ENCODE peak calls at places on chromosomes 16 and 17, in four cellular contexts. V, Q, W and B are unnamed samples.
A peak's percentile ranks its signal among the peaks of the same experiment; 100 is the strongest.

GRCh38 chr16:56866955-56867830 is 2.2 kb downstream of the SLC12A3 start:
- DNase-seq in V (peak; percentile 75), Q (peak; percentile 67), W (peak; percentile 19), B (peak; percentile 65)

GRCh38 chr17:55354941-55355340 is 66.7 kb downstream of the MMD start:
- DNase-seq in W (no peak), Q (no peak), V (no peak), B (no peak)

GRCh38 chr17:36936455-36936934 is 780 bp upstream of the LHX1 start:
- DNase-seq in Q (no peak), V (peak; percentile 90), W (no peak), B (no peak)

GRCh38 chr16:20409398-20410152 is at the start of gene ACSM5:
- DNase-seq in W (no peak), V (no peak), Q (no peak), B (no peak)

GRCh38 chr17:72097144-72097543 is 23.7 kb upstream of the SOX9 start:
- DNase-seq in V (no peak), W (peak; percentile 89), Q (no peak), B (peak; percentile 99)

GRCh38 chr16:83652898-83653297 is 154.9 kb upstream of the HSBP1 start:
- DNase-seq in W (no peak), Q (no peak), V (no peak), B (no peak)

GRCh38 chr16:5001986-5002385 is 31.7 kb downstream of the NAGPA start:
- DNase-seq in Q (no peak), V (no peak), W (no peak), B (no peak)

GRCh38 chr16:57592591-57593003 is 35.8 kb upstream of the ADGRG1 start:
- DNase-seq in V (no peak), Q (no peak), W (no peak), B (no peak)

GRCh38 chr17:81553018-81553615 is 964 bp upstream of the FAAP100 start:
- DNase-seq in V (peak; percentile 90), W (peak; percentile 80), Q (peak; percentile 66), B (peak; percentile 85)

GRCh38 chr17:43661699-43662431 is at the start of gene MEOX1:
- DNase-seq in Q (peak; percentile 82), W (peak; percentile 69), V (no peak), B (peak; percentile 88)

GRCh38 chr16:11557811-11558210 is 28.9 kb downstream of the LITAF start:
- DNase-seq in V (no peak), W (no peak), Q (no peak), B (no peak)

GRCh38 chr16:24281466-24281865 is 25.3 kb downstream of the CACNG3 start:
- DNase-seq in Q (no peak), W (no peak), V (no peak), B (no peak)

GRCh38 chr16:24736758-24737157 is 7.3 kb downstream of the TNRC6A start:
- DNase-seq in Q (no peak), W (no peak), V (no peak), B (no peak)

GRCh38 chr17:81234506-81234855 is 4.4 kb downstream of the TEPSIN start:
- DNase-seq in V (no peak), W (no peak), Q (no peak), B (no peak)

GRCh38 chr17:20096430-20096829 is 87.3 kb downstream of the SPECC1 start:
- DNase-seq in W (no peak), Q (no peak), V (no peak), B (no peak)

GRCh38 chr17:56074366-56074765 is 78.9 kb upstream of the ANKFN1 start:
- DNase-seq in Q (no peak), V (no peak), W (no peak), B (no peak)

GRCh38 chr16:24900230-24900629 is 54.5 kb downstream of the SLC5A11 start:
- DNase-seq in V (no peak), Q (no peak), W (no peak), B (no peak)

GRCh38 chr17:63356275-63356905 is 89.7 kb downstream of the CYB561 start:
- DNase-seq in V (no peak), W (peak; percentile 82), Q (peak; percentile 86), B (peak; percentile 83)

DNA sequence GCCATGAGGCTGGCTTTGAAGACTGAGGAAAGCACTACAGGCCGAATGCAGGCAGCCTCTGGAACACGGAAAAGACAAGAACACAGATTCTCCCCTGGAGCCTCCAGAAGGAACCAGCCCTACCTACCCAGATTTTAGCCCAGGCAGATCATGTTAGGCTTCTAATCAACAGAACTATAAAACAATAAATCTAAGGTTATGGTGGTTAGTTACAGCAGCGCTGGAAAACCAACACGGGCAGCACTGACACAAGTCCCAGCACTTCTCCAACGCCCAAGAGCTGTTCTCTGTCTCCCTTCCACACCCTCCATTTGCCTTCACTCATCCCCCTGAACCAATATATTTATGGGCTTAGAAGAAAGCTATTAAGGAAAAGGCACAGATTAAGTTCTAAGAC is 7.5 kb downstream of the ANKRD11 start:
- DNase-seq in Q (no peak), W (no peak), V (no peak), B (no peak)
- H3K4me1 ChIP-seq in Q (peaks cover 31% of the 10 kb centered on the region), W (peaks cover 45% of the 10 kb centered on the region), V (peaks cover 59% of the 10 kb centered on the region), B (peaks cover 16% of the 10 kb centered on the region)

GRCh38 chr17:21380659-21381058 is 4.5 kb downstream of the KCNJ12 start:
- DNase-seq in W (no peak), V (no peak), Q (no peak), B (no peak)

GRCh38 chr17:21378553-21378952 is 2.4 kb downstream of the KCNJ12 start:
- DNase-seq in Q (no peak), W (no peak), V (no peak), B (no peak)

GRCh38 chr17:21381076-21381706 is 5.0 kb downstream of the KCNJ12 start:
- DNase-seq in W (no peak), V (no peak), Q (no peak), B (no peak)

GRCh38 chr17:21377821-21378396 is 1.8 kb downstream of the KCNJ12 start:
- DNase-seq in V (peak; percentile 78), Q (no peak), W (no peak), B (no peak)

DNA sequence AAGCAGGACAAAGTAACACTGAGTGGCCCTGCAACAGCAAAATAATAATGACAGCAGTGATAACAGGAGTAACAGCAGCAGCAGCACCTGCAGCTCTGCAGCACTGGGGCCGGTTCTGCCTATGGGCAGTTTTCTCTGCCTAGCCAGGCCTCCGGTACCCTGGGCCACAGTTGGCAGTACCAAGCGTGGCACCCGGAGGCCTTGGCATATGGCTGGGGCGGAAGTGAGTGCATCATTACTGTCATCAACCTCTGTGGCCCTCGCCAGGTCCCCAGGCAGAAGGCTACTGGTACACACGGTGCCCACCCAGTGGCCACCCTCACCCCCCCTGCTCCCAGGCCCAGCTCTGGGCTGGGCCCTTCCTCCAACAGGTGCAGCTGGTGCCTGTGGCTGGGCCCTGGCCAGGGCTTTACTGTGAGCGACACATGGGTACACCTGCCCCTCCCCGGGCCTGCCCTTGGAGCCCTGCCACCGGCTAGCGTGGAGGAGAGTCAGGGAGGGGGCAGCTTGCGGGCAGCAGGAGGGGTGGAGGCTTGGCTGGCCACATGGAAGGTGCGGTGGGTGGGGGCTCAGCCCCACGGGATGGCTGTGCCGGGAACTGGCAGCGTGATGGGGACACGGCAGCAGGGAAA is 3.0 kb downstream of the KCNJ12 start:
- DNase-seq in V (no peak), W (no peak), Q (no peak), B (no peak)
- H3K9ac ChIP-seq in V (no peak overlapping the region), W (no peak overlapping the region), Q (no peak overlapping the region), B (no peak overlapping the region)

DNA sequence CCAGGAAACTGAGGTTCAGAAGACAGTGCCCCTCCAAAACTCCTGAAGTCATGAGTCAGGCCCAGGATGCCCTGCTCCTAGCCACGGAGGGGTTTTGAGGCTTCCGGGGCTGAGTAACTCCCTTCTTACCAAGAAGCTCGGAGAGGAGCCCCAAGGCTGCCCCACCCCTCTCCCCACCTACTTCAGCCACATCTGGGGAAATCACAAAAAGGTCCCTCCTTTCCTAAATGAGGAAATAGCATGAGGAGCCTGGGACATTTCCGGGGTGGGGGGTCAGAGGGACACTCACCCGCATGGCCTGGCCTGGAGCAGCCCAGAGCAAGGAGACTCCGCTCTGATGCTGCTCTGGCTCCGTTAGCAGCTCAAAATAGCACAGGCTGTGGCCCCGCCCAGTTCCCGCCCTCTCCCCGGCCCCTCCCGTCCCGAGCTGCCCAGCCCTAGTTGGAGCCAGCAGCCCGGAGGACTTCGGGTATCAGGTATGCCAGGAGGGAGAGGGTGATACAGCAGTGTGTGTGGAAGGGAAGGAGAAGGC is 40.1 kb downstream of the MYO18A start:
- DNase-seq in Q (peak; percentile 51), W (peak; percentile 45), V (peak; percentile 86), B (peak; percentile 15)
- H2AFZ ChIP-seq in Q (peak overlapping the region; percentile 92), W (peak overlapping the region; percentile 2), V (no peak overlapping the region), B (no peak overlapping the region)

GRCh38 chr17:1375615-1376014 is 24.4 kb downstream of the YWHAE start:
- DNase-seq in W (no peak), V (no peak), Q (no peak), B (no peak)

GRCh38 chr17:1377334-1377733 is 22.7 kb downstream of the YWHAE start:
- DNase-seq in V (no peak), W (no peak), Q (no peak), B (no peak)

GRCh38 chr17:1376061-1376460 is 24.0 kb downstream of the YWHAE start:
- DNase-seq in Q (no peak), W (no peak), V (no peak), B (no peak)

GRCh38 chr17:1379930-1380313 is 20.1 kb downstream of the YWHAE start:
- DNase-seq in W (peak; percentile 43), V (no peak), Q (no peak), B (no peak)

DNA sequence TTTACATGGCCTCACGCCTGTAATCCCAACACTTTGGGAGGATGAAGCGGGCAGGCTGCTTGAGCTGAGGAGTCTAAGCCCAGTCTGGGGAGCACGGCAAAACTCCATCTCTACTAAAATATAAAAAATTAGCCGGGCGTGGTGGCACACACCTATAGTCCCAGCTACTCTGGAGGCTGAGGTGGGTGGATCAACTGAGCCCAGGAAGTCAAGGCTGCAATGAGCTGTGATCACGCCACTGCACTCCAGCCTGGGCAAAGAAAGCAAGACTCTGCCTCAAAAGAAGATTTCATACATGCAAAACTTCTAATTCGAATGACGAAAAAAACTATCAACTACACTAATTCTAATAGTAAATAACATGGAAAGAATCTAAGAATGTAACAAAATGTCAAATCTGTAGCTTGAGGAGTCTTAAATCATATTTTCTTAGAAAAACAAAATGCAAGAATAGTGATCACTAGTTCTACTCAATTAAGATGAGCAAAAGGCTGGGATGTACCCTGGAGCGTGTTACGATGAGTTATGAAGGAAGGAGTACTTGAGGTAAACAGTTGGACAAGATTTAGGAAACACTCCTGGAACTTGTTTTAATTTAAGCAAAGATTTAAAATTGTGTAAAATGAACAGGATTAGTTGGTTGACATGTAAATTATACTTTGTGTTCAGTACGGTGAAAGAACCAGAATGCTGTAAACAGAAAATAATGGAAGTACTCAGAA is 20.7 kb downstream of the YWHAE start:
- DNase-seq in W (no peak), Q (no peak), V (no peak), B (no peak)
- H3K4me1 ChIP-seq in W (peaks cover 6% of the 10 kb centered on the region), Q (peaks cover 29% of the 10 kb centered on the region), V (no peaks in the 10 kb centered on the region), B (peaks cover 4% of the 10 kb centered on the region)

GRCh38 chr17:8153550-8153956 is 1.3 kb upstream of the PER1 start:
- DNase-seq in V (peak; percentile 41), W (peak; percentile 94), Q (peak; percentile 97), B (peak; percentile 33)
- H3K9ac ChIP-seq in V (no peak overlapping the region), W (peak overlapping the region; percentile 99), Q (no peak overlapping the region), B (peak overlapping the region; percentile 73)

GRCh38 chr16:19393226-19394074 is 24.2 kb upstream of the TMC5 start:
- DNase-seq in Q (peak; percentile 23), W (peak; percentile 83), V (peak; percentile 55), B (peak; percentile 85)
- H2AFZ ChIP-seq in Q (no peak overlapping the region), W (peak overlapping the region; percentile 78), V (peak overlapping the region; percentile 97), B (peak overlapping the region; percentile 59)